ENCODE peak calls at places on chromosomes 13 and 19, in six cellular contexts. L is mesendoderm, P is SK-N-SH, F is heart right ventricle, Z is body of pancreas, M is left ventricle myocardium inferior. V is an unnamed sample.

GRCh38 chr19:1936430-1936829 is 4.5 kb upstream of the CSNK1G2 start:
- DNase-seq in L (no peak), P (no peak), F (no peak), Z (no peak), M (no peak), V (no peak)

GRCh38 chr13:114110091-114110829 is 22.2 kb downstream of the RASA3 start:
- DNase-seq in L (peak), P (peak), F (no peak), Z (peak), M (no peak), V (no peak)

GRCh38 chr13:52707375-52707774 is 32.2 kb downstream of the CNMD start:
- DNase-seq in L (peak), P (peak), F (no peak), Z (no peak), M (no peak), V (no peak)

GRCh38 chr13:20446900-20447299 is 78.8 kb downstream of the CRYL1 start:
- DNase-seq in L (no peak), P (no peak), F (no peak), Z (no peak), M (no peak), V (no peak)

GRCh38 chr19:35328851-35329285 is at the start of gene CD22:
- DNase-seq in L (no peak), P (no peak), F (no peak), Z (no peak), M (no peak), V (no peak)

GRCh38 chr13:27338816-27339215 is 68.2 kb downstream of the RASL11A start:
- DNase-seq in L (peak), P (peak), F (no peak), Z (no peak), M (no peak), V (no peak)

GRCh38 chr13:34803756-34804155 is 138.3 kb upstream of the NBEA start:
- DNase-seq in L (no peak), P (no peak), F (no peak), Z (no peak), M (no peak), V (no peak)

GRCh38 chr13:36297600-36298338 is at the start of gene CCDC169:
- DNase-seq in L (peak), P (peak), F (peak), Z (peak), M (peak), V (peak)

GRCh38 chr19:12669272-12670158 is 2.9 kb downstream of the WDR83 start:
- DNase-seq in L (peak), P (peak), F (peak), Z (peak), M (peak), V (peak)

GRCh38 chr19:39937094-39937493 is 2.7 kb upstream of the FCGBP start:
- DNase-seq in L (no peak), P (no peak), F (no peak), Z (no peak), M (no peak), V (no peak)

GRCh38 chr13:98411617-98412310 is 165.1 kb downstream of the STK24 start:
- DNase-seq in L (no peak), P (no peak), F (no peak), Z (peak), M (peak), V (no peak)

GRCh38 chr19:16022251-16022650 is 54.0 kb upstream of the TPM4 start:
- DNase-seq in L (no peak), P (no peak), F (no peak), Z (no peak), M (no peak), V (no peak)

GRCh38 chr19:11675569-11675968 is 63.2 kb downstream of the ZNF823 start:
- DNase-seq in L (no peak), P (no peak), F (no peak), Z (no peak), M (no peak), V (no peak)

GRCh38 chr13:39779337-39780270 is 124.1 kb downstream of the COG6 start:
- DNase-seq in L (no peak), P (no peak), F (no peak), Z (no peak), M (no peak), V (no peak)

GRCh38 chr19:49877879-49878743 is 609 bp downstream of the TBC1D17 start:
- DNase-seq in L (peak), P (peak), F (peak), Z (peak), M (peak), V (peak)

GRCh38 chr13:32863596-32863995 is 152.6 kb upstream of the KL start:
- DNase-seq in L (no peak), P (no peak), F (no peak), Z (no peak), M (no peak), V (no peak)

DNA sequence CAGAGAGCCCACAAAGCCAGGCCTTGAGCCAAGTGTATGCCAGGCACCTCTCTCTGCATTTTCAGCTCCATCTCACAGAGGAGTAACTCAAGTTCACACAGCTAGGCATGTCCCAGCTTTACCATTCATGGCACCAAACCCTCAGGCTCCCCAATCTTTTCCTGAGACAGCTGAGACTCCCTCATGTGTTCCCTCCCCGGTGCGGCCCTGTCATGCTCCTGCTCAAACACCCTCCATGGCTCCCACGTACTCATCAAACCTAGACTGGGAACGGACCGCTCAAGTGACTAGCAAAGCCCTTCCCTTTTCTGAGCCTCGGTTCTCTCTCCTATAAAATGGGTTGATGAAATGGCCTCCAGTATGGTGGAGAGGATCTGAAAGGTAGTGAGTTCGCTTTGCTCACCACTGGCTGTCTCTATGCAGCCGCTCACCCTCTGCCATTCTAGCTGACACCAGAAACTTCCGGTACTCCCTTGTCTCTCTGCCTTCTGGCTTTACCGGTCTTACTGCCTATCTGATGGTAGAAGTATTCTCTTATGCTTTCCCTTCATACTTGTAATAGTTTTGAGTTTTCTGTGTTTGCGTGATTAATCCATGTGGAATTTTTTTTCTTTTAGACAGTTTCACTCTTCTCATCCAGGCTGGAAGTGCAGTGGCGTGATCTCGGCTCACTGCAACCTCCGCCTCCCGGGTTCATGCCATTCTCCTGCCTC is 7.8 kb upstream of the SLC44A2 start:
- DNase-seq in L (no peak), P (peak), F (no peak), Z (no peak), M (no peak), V (no peak)
- H3K27ac ChIP-seq in L (no peak), P (peak), F (no peak), Z (peak), M (peak), V (no peak)

GRCh38 chr19:45179848-45180370 is 1.3 kb downstream of the BLOC1S3 start:
- DNase-seq in L (no peak), P (no peak), F (no peak), Z (no peak), M (no peak), V (no peak)
- H3K27ac ChIP-seq in L (no peak), P (peak), F (peak), Z (peak), M (peak), V (no peak)

GRCh38 chr19:55538132-55538531 is 1.2 kb upstream of the SBK2 start:
- DNase-seq in L (no peak), P (no peak), F (no peak), Z (no peak), M (no peak), V (no peak)
- H3K27ac ChIP-seq in L (no peak), P (no peak), F (no peak), Z (no peak), M (no peak), V (no peak)

DNA sequence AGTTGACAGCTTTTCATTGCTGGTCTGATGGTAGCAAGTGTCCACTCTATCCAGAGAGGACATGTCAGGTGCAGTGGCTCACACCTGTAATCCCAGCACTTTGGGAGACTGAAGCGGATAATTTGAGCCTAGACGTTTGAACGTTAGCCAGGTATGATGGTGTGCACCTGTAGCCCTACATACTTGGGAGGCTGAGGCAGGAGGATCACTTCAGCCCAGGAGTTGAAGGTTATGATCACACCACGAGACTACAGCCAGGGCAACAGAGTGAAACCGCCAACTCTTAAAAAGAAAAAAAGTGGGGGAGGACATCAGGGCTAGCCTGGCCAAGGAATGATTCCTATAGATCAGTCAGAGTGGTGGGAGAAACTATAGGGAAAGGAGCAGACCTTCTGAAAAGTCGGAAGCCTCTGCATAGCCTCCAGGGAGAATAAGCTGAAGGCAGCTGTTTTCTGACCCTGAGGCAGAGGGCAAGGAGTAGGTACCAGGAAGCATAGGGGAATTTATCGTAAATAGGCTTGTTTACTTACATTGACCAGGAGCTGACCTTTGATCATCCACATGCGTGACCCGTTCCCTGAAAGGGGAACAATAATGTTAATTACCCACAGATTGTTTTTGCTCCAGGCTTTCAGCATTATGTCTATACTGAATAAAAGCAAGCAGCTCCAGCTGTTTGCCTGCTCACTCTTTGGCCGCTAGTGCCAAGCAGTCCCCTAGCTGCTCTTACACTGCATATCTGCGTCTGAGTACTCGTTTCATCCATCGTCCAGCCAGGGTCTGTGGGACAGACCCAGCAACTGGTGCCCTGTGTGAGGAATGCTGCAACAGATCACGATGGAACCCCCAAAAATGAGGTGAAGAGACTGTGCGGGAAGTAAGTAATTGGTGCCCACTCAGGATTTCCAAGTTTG is 161.6 kb downstream of the RNF17 start:
- DNase-seq in L (no peak), P (no peak), F (no peak), Z (no peak), M (no peak), V (no peak)
- H3K27ac ChIP-seq in L (no peak), P (no peak), F (no peak), Z (no peak), M (no peak), V (no peak)

DNA sequence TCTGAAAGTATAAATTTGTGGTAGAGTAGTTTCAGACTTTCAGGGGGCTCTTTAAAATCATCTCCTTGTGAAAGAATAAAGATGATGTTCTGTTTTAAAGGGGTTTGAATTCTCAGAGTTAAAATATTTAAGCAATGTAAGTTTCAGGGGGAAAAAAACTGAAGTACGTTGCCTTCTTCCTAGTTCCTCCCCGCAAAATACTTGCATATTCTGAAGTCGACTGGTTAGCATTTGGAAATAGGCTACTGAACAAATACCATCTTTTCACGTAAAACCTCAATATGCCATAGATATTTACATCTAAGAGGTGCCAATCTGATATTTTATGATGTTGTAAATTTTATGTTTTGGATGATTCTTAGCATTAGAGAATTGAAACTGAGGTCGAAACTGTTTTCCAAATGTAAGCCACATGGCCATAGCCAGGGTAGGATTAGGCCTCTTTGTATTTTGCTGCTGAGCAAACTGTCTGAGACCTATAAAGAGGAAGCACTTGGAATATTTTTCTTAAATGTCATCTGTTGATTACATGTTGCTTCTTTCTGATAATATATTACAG is 138.3 kb downstream of the FLT1 start:
- DNase-seq in L (peak), P (no peak), F (no peak), Z (no peak), M (no peak), V (no peak)
- H3K27ac ChIP-seq in L (no peak), P (no peak), F (no peak), Z (no peak), M (no peak), V (no peak)

GRCh38 chr19:51904331-51905165 is at the start of gene ZNF649:
- DNase-seq in L (peak), P (peak), F (peak), Z (peak), M (peak), V (peak)
- H3K27ac ChIP-seq in L (peak), P (peak), F (peak), Z (peak), M (peak), V (peak)

DNA sequence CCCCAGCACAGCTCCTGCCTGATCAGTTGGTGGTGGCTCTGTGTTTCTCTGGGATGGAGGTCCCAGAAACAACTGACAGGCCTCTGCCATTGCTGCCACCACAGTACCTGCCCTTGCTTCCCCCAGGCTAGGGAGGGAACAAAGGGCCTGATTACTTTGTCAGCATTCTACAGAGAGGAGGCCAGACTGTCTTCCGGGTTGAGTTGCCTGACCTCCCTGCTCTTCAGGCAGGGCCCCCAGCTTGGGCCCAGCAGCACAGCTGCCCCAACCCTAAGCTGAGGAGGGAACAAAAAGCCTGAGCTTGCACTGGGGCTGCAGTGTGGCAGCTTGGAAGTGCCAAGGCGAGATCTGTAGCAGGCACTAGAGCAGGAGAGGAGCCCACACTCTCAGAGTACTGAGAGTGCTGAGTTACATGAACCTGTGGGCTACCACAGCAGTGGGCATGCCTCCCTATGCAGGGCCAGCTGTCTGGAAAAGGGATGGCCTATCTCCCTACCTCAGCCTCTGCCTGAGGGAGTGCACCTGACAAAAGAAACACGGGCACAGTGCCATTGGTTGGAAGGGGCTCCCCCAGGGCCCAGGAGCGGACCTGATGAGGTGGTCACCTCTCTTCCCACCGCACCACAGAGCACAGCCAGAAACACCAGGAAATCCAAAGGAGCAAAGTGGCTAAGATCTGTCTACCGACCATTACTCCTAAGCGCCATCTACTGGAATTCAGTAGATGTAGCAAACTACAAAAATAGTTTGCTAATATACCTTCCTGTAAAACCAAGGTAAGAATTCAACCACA is 24.4 kb downstream of the SLC25A15 start:
- DNase-seq in L (peak), P (peak), F (no peak), Z (peak), M (no peak), V (no peak)
- H3K27ac ChIP-seq in L (no peak), P (no peak), F (no peak), Z (peak), M (no peak), V (no peak)